ENCODE peak calls at places on chromosomes 16 and 17, in five cellular contexts. G is mucosa of descending colon, X is neural crest cell, K is kidney, V is RWPE1. N is an unnamed sample.

GRCh38 chr17:8905256-8905778 is 37.8 kb upstream of the PIK3R6 start:
- DNase-seq in G (no peak), X (no peak), K (no peak), V (no peak), N (no peak)

GRCh38 chr17:38724337-38724988 is 5.7 kb upstream of the CISD3 start:
- DNase-seq in X (no peak), K (no peak), V (no peak), G (no peak), N (no peak)

GRCh38 chr17:57732062-57732461 is 13.0 kb downstream of the CCDC182 start:
- DNase-seq in G (no peak), X (no peak), K (no peak), V (no peak), N (no peak)

GRCh38 chr16:77133706-77134105 is 57.3 kb upstream of the MON1B start:
- DNase-seq in K (no peak), G (no peak), X (no peak), V (no peak), N (no peak)

GRCh38 chr17:73394523-73395450 is 83.0 kb upstream of the CDC42EP4 start:
- DNase-seq in X (no peak), K (no peak), V (no peak), G (no peak), N (no peak)

GRCh38 chr17:40458001-40458791 is 14.9 kb downstream of the IGFBP4 start:
- DNase-seq in G (no peak), X (no peak), K (no peak), V (no peak), N (no peak)

GRCh38 chr16:9647981-9648701 is 534.1 kb downstream of the GRIN2A start:
- DNase-seq in X (peak), G (no peak), K (no peak), V (peak), N (no peak)

GRCh38 chr17:35515027-35515426 is 22.5 kb downstream of the SLFN12L start:
- DNase-seq in G (no peak), K (no peak), V (no peak), X (no peak), N (no peak)

GRCh38 chr17:43858201-43858600 is 11.2 kb downstream of the CD300LG start:
- DNase-seq in G (no peak), V (no peak), K (peak), X (no peak), N (no peak)

GRCh38 chr16:26951950-26952349 is 114.8 kb upstream of the C16orf82 start:
- DNase-seq in G (no peak), X (no peak), K (no peak), V (no peak), N (no peak)

GRCh38 chr16:1534021-1535020 is 855 bp downstream of the TMEM204 start:
- DNase-seq in V (no peak), X (no peak), K (peak), G (peak), N (peak)
- TF ChIP-seq CTCF in V (no peak), X (no peak), K (no peak), G (no peak), N (no peak)

DNA sequence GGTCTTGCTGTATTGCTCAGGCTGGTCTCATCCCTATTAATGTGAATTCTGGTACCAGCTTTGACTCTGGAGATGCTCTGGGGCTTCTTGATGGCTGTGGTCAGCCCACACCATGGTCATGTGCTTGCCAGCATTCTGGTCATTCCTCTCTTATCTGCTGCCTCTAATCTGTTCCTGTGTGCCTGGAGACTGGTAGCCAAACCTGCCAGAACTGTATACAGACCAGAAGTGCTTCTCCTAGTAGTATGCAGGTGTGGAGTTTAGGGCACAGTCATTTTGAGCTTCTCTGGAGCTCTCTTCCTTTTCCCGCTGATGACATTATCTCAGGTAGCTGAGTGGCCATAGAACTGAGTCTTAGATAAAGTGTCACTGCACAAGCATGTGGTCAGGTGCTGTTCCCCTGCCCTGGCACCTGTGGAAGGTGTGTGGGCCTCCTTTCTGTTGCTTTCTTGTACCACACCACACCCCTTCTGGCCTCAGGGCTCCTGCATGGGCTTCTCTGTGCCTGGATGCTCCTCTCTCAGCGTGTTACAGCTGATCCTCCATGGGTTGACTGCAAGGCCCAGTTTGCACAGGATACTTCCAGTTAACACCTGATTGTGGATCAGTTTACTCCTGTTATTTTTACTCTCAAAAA is 162.7 kb downstream of the SPECC1 start:
- DNase-seq in V (no peak), X (no peak), G (no peak), K (no peak), N (no peak)
- TF ChIP-seq CTCF in V (no peak), X (no peak), G (no peak), K (no peak), N (no peak)

GRCh38 chr16:2785101-2785991 is 2.0 kb downstream of the PRSS33 start:
- DNase-seq in X (no peak), V (no peak), G (peak), K (no peak), N (peak)
- TF ChIP-seq CTCF in X (no peak), V (peak), G (no peak), K (no peak), N (peak)

GRCh38 chr16:88820335-88821025 is 8.8 kb upstream of the APRT start:
- DNase-seq in V (no peak), G (no peak), K (no peak), X (no peak), N (no peak)
- TF ChIP-seq CTCF in V (no peak), G (no peak), K (no peak), X (no peak), N (no peak)

GRCh38 chr17:81907219-81908145 is 3.7 kb downstream of the PCYT2 start:
- DNase-seq in X (no peak), K (no peak), G (no peak), V (no peak), N (no peak)
- TF ChIP-seq CTCF in X (no peak), K (no peak), G (no peak), V (no peak), N (no peak)

GRCh38 chr16:70576431-70577255 is 53.0 kb downstream of the SF3B3 start:
- DNase-seq in G (no peak), V (peak), X (no peak), K (no peak), N (no peak)

GRCh38 chr16:70578035-70578434 is 54.4 kb downstream of the SF3B3 start:
- DNase-seq in G (no peak), K (no peak), V (no peak), X (no peak), N (no peak)

GRCh38 chr16:70575376-70575775 is 51.8 kb downstream of the SF3B3 start:
- DNase-seq in G (no peak), X (no peak), V (no peak), K (no peak), N (no peak)

GRCh38 chr16:70579248-70579647 is 55.6 kb downstream of the SF3B3 start:
- DNase-seq in K (no peak), G (no peak), X (no peak), V (no peak), N (no peak)

GRCh38 chr16:70577256-70577698 is 53.7 kb downstream of the SF3B3 start:
- DNase-seq in V (peak), X (no peak), K (peak), G (no peak), N (peak)
- TF ChIP-seq CTCF in V (no peak), X (no peak), K (no peak), G (no peak), N (no peak)

GRCh38 chr17:72123496-72123963 is 2.7 kb downstream of the SOX9 start:
- DNase-seq in V (no peak), K (no peak), G (peak), X (no peak), N (no peak)
- TF ChIP-seq CTCF in V (no peak), K (no peak), G (no peak), X (no peak), N (no peak)

DNA sequence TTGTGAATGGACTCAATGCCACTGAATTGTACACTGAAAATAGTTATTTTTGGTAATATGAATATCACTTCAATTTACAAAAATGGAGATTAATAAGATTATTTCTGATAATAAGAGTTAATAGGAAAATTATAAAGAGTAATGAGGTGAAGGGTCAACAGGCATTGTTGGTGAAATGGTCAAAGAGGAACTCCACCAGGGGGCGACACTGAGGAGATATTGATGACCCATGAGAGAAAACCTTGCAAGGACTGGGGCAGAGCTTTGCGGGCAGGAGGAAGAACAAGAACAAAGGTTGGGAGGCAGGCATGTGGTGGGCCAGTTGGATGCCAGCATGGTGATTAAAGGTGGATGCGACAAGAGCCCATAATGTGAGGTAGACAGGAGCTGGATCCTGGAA is 74.0 kb upstream of the XYLT1 start:
- DNase-seq in X (peak), G (no peak), K (no peak), V (no peak), N (peak)
- TF ChIP-seq CTCF in X (peak), G (no peak), K (no peak), V (no peak), N (peak)

DNA sequence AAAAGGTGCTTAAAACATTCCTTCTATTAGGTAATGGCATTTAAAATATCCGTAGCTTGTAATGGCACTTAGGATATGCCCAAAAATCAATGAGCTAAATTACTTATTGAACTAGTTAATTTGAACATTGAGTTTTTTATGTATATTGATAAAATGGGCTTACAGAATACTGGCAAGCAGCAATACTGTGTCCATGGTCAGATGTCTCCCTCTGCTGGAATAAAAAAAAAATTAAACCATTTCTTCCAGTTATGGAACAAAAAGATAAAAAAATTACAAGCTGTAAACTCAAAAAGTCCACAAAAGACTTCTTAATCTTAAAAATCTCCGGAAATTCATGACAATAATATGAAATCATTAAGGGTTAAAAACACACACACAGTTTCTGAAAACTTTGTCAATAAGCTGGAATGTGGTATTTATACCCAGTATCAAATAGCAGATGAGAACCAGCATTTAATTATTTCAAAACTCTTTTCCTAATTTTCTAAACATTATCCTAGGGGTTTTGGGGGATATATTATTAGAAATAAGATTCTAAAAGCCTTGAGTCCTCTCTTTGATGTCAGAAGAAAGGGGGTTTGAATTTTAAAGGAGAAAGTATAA is 21.5 kb upstream of the PSMD7 start:
- DNase-seq in G (no peak), V (peak), K (no peak), X (no peak), N (no peak)
- TF ChIP-seq CTCF in G (no peak), V (peak), K (no peak), X (peak), N (peak)

GRCh38 chr17:19338031-19338990 is 24.2 kb downstream of the B9D1 start:
- DNase-seq in X (peak), V (no peak), G (no peak), K (no peak), N (peak)
- TF ChIP-seq CTCF in X (peak), V (peak), G (peak), K (peak), N (peak)

N was measured in activated CD8-positive, alpha-beta T cell treated with anti-CD3 and anti-CD28 coated beads for 36 hours.